ENCODE peak calls at places on chromosomes 12 and 14, in seven cellular contexts. One of them, this sample, is unnamed.

GRCh38 chr14:93757185-93757584 is 31.1 kb downstream of the PRIMA1 start:
- DNase-seq in HS-5: no peak
- DNase-seq in G401: no peak
- DNase-seq in stimulated activated CD8-positive, alpha-beta memory T cell treated with anti-CD3 and anti-CD28 coated beads, Interleukin-7, amount 100 ng/mL, for 1 hour: no peak
- DNase-seq in ovary: no peak
- DNase-seq in EL: no peak
- DNase-seq in NCI-H1048: no peak
- DNase-seq in this sample: no peak

GRCh38 chr12:21559855-21560569 is 33.9 kb downstream of the SPX start:
- DNase-seq in HS-5: peak; percentile 64
- DNase-seq in G401: no peak
- DNase-seq in stimulated activated CD8-positive, alpha-beta memory T cell treated with anti-CD3 and anti-CD28 coated beads, Interleukin-7, amount 100 ng/mL, for 1 hour: no peak
- DNase-seq in ovary: no peak
- DNase-seq in EL: peak; percentile 26
- DNase-seq in NCI-H1048: no peak
- DNase-seq in this sample: no peak

GRCh38 chr12:125882141-125882540 is 816.9 kb downstream of the AACS start:
- DNase-seq in HS-5: no peak
- DNase-seq in G401: peak; percentile 25
- DNase-seq in stimulated activated CD8-positive, alpha-beta memory T cell treated with anti-CD3 and anti-CD28 coated beads, Interleukin-7, amount 100 ng/mL, for 1 hour: no peak
- DNase-seq in ovary: no peak
- DNase-seq in EL: no peak
- DNase-seq in NCI-H1048: no peak
- DNase-seq in this sample: peak; percentile 50

GRCh38 chr14:94392510-94392935 is 4.1 kb upstream of the SERPINA1 start:
- DNase-seq in HS-5: peak; percentile 49
- DNase-seq in G401: no peak
- DNase-seq in stimulated activated CD8-positive, alpha-beta memory T cell treated with anti-CD3 and anti-CD28 coated beads, Interleukin-7, amount 100 ng/mL, for 1 hour: no peak
- DNase-seq in ovary: no peak
- DNase-seq in EL: peak; percentile 77
- DNase-seq in NCI-H1048: no peak
- DNase-seq in this sample: peak; percentile 66

GRCh38 chr12:64782181-64782580 is 23.0 kb upstream of the GNS start:
- DNase-seq in HS-5: no peak
- DNase-seq in G401: no peak
- DNase-seq in stimulated activated CD8-positive, alpha-beta memory T cell treated with anti-CD3 and anti-CD28 coated beads, Interleukin-7, amount 100 ng/mL, for 1 hour: no peak
- DNase-seq in ovary: no peak
- DNase-seq in EL: no peak
- DNase-seq in NCI-H1048: no peak
- DNase-seq in this sample: no peak

GRCh38 chr12:99111600-99111999 is 466.5 kb downstream of the APAF1 start:
- DNase-seq in HS-5: no peak
- DNase-seq in G401: peak; percentile 65
- DNase-seq in stimulated activated CD8-positive, alpha-beta memory T cell treated with anti-CD3 and anti-CD28 coated beads, Interleukin-7, amount 100 ng/mL, for 1 hour: no peak
- DNase-seq in ovary: no peak
- DNase-seq in EL: no peak
- DNase-seq in NCI-H1048: no peak
- DNase-seq in this sample: no peak

GRCh38 chr12:47772738-47773061 is 338 bp upstream of the SLC48A1 start:
- DNase-seq in HS-5: no peak
- DNase-seq in G401: no peak
- DNase-seq in stimulated activated CD8-positive, alpha-beta memory T cell treated with anti-CD3 and anti-CD28 coated beads, Interleukin-7, amount 100 ng/mL, for 1 hour: no peak
- DNase-seq in ovary: no peak
- DNase-seq in EL: no peak
- DNase-seq in NCI-H1048: no peak
- DNase-seq in this sample: no peak

GRCh38 chr12:2812290-2813213 is at the start of gene ITFG2:
- DNase-seq in HS-5: peak; percentile 96
- DNase-seq in G401: peak; percentile 100
- DNase-seq in stimulated activated CD8-positive, alpha-beta memory T cell treated with anti-CD3 and anti-CD28 coated beads, Interleukin-7, amount 100 ng/mL, for 1 hour: peak; percentile 84
- DNase-seq in ovary: peak; percentile 98
- DNase-seq in EL: peak; percentile 99
- DNase-seq in NCI-H1048: peak; percentile 94
- DNase-seq in this sample: peak; percentile 100

GRCh38 chr12:106840217-106840616 is 65.7 kb downstream of the RIC8B start:
- DNase-seq in HS-5: no peak
- DNase-seq in G401: no peak
- DNase-seq in stimulated activated CD8-positive, alpha-beta memory T cell treated with anti-CD3 and anti-CD28 coated beads, Interleukin-7, amount 100 ng/mL, for 1 hour: no peak
- DNase-seq in ovary: no peak
- DNase-seq in EL: peak; percentile 57
- DNase-seq in NCI-H1048: no peak
- DNase-seq in this sample: no peak

GRCh38 chr14:38770245-38770644 is 332.8 kb downstream of the SEC23A start:
- DNase-seq in HS-5: no peak
- DNase-seq in G401: no peak
- DNase-seq in stimulated activated CD8-positive, alpha-beta memory T cell treated with anti-CD3 and anti-CD28 coated beads, Interleukin-7, amount 100 ng/mL, for 1 hour: no peak
- DNase-seq in ovary: no peak
- DNase-seq in EL: no peak
- DNase-seq in NCI-H1048: no peak
- DNase-seq in this sample: no peak

GRCh38 chr14:50559990-50560928 is at the start of gene ATL1:
- DNase-seq in HS-5: no peak
- DNase-seq in G401: peak; percentile 93
- DNase-seq in stimulated activated CD8-positive, alpha-beta memory T cell treated with anti-CD3 and anti-CD28 coated beads, Interleukin-7, amount 100 ng/mL, for 1 hour: no peak
- DNase-seq in ovary: peak; percentile 84
- DNase-seq in EL: peak; percentile 78
- DNase-seq in NCI-H1048: no peak
- DNase-seq in this sample: peak; percentile 78

GRCh38 chr14:54730156-54730961 is 163.4 kb downstream of the SAMD4A start:
- DNase-seq in HS-5: peak; percentile 41
- DNase-seq in G401: no peak
- DNase-seq in stimulated activated CD8-positive, alpha-beta memory T cell treated with anti-CD3 and anti-CD28 coated beads, Interleukin-7, amount 100 ng/mL, for 1 hour: no peak
- DNase-seq in ovary: no peak
- DNase-seq in EL: peak; percentile 89
- DNase-seq in NCI-H1048: no peak
- DNase-seq in this sample: peak; percentile 63

GRCh38 chr12:52323416-52324067 is 2.3 kb upstream of the KRT83 start:
- DNase-seq in HS-5: no peak
- DNase-seq in G401: no peak
- DNase-seq in stimulated activated CD8-positive, alpha-beta memory T cell treated with anti-CD3 and anti-CD28 coated beads, Interleukin-7, amount 100 ng/mL, for 1 hour: no peak
- DNase-seq in ovary: peak; percentile 7
- DNase-seq in EL: no peak
- DNase-seq in NCI-H1048: no peak
- DNase-seq in this sample: no peak

GRCh38 chr12:62632521-62632920 is 165.9 kb downstream of the MON2 start:
- DNase-seq in HS-5: no peak
- DNase-seq in G401: peak; percentile 63
- DNase-seq in stimulated activated CD8-positive, alpha-beta memory T cell treated with anti-CD3 and anti-CD28 coated beads, Interleukin-7, amount 100 ng/mL, for 1 hour: no peak
- DNase-seq in ovary: peak; percentile 69
- DNase-seq in EL: peak; percentile 39
- DNase-seq in NCI-H1048: no peak
- DNase-seq in this sample: peak; percentile 66

GRCh38 chr12:54016478-54016964 is 7.7 kb downstream of the HOXC8 start:
- DNase-seq in HS-5: no peak
- DNase-seq in G401: peak; percentile 57
- DNase-seq in stimulated activated CD8-positive, alpha-beta memory T cell treated with anti-CD3 and anti-CD28 coated beads, Interleukin-7, amount 100 ng/mL, for 1 hour: no peak
- DNase-seq in ovary: no peak
- DNase-seq in EL: peak; percentile 88
- DNase-seq in NCI-H1048: peak; percentile 75
- DNase-seq in this sample: no peak

GRCh38 chr14:67994561-67994960 is 175.0 kb downstream of the RAD51B start:
- DNase-seq in HS-5: no peak
- DNase-seq in G401: no peak
- DNase-seq in stimulated activated CD8-positive, alpha-beta memory T cell treated with anti-CD3 and anti-CD28 coated beads, Interleukin-7, amount 100 ng/mL, for 1 hour: no peak
- DNase-seq in ovary: no peak
- DNase-seq in EL: no peak
- DNase-seq in NCI-H1048: no peak
- DNase-seq in this sample: no peak

GRCh38 chr12:116739381-116739887 is 1.3 kb downstream of the RNFT2 start:
- DNase-seq in HS-5: no peak
- DNase-seq in G401: no peak
- DNase-seq in stimulated activated CD8-positive, alpha-beta memory T cell treated with anti-CD3 and anti-CD28 coated beads, Interleukin-7, amount 100 ng/mL, for 1 hour: no peak
- DNase-seq in ovary: no peak
- DNase-seq in EL: no peak
- DNase-seq in NCI-H1048: no peak
- DNase-seq in this sample: no peak

GRCh38 chr12:20885552-20885951 is 75.0 kb downstream of the SLCO1B3 start:
- DNase-seq in HS-5: no peak
- DNase-seq in G401: no peak
- DNase-seq in stimulated activated CD8-positive, alpha-beta memory T cell treated with anti-CD3 and anti-CD28 coated beads, Interleukin-7, amount 100 ng/mL, for 1 hour: no peak
- DNase-seq in ovary: no peak
- DNase-seq in EL: no peak
- DNase-seq in NCI-H1048: no peak
- DNase-seq in this sample: no peak

GRCh38 chr12:111330800-111331752 is 37.8 kb downstream of the PHETA1 start:
- DNase-seq in HS-5: peak; percentile 28
- DNase-seq in G401: peak; percentile 35
- DNase-seq in stimulated activated CD8-positive, alpha-beta memory T cell treated with anti-CD3 and anti-CD28 coated beads, Interleukin-7, amount 100 ng/mL, for 1 hour: no peak
- DNase-seq in ovary: no peak
- DNase-seq in EL: peak; percentile 59
- DNase-seq in NCI-H1048: no peak
- DNase-seq in this sample: peak; percentile 23

GRCh38 chr14:58738189-58738836 is 100.6 kb downstream of the DACT1 start:
- DNase-seq in HS-5: peak; percentile 70
- DNase-seq in G401: no peak
- DNase-seq in stimulated activated CD8-positive, alpha-beta memory T cell treated with anti-CD3 and anti-CD28 coated beads, Interleukin-7, amount 100 ng/mL, for 1 hour: no peak
- DNase-seq in ovary: no peak
- DNase-seq in EL: peak; percentile 90
- DNase-seq in NCI-H1048: no peak
- DNase-seq in this sample: no peak

GRCh38 chr14:37482428-37482827 is 112.6 kb downstream of the FOXA1 start:
- DNase-seq in HS-5: no peak
- DNase-seq in G401: no peak
- DNase-seq in stimulated activated CD8-positive, alpha-beta memory T cell treated with anti-CD3 and anti-CD28 coated beads, Interleukin-7, amount 100 ng/mL, for 1 hour: no peak
- DNase-seq in ovary: no peak
- DNase-seq in EL: no peak
- DNase-seq in NCI-H1048: no peak
- DNase-seq in this sample: no peak

GRCh38 chr12:45637706-45638105 is 91.8 kb upstream of the ARID2 start:
- DNase-seq in HS-5: peak; percentile 90
- DNase-seq in G401: no peak
- DNase-seq in stimulated activated CD8-positive, alpha-beta memory T cell treated with anti-CD3 and anti-CD28 coated beads, Interleukin-7, amount 100 ng/mL, for 1 hour: no peak
- DNase-seq in ovary: no peak
- DNase-seq in EL: peak; percentile 81
- DNase-seq in NCI-H1048: no peak
- DNase-seq in this sample: no peak

GRCh38 chr12:32983968-32984367 is 87.4 kb upstream of the PKP2 start:
- DNase-seq in HS-5: no peak
- DNase-seq in G401: no peak
- DNase-seq in stimulated activated CD8-positive, alpha-beta memory T cell treated with anti-CD3 and anti-CD28 coated beads, Interleukin-7, amount 100 ng/mL, for 1 hour: no peak
- DNase-seq in ovary: no peak
- DNase-seq in EL: no peak
- DNase-seq in NCI-H1048: peak; percentile 13
- DNase-seq in this sample: no peak

GRCh38 chr12:41045509-41045908 is 142.6 kb upstream of the PDZRN4 start:
- DNase-seq in HS-5: no peak
- DNase-seq in G401: no peak
- DNase-seq in stimulated activated CD8-positive, alpha-beta memory T cell treated with anti-CD3 and anti-CD28 coated beads, Interleukin-7, amount 100 ng/mL, for 1 hour: no peak
- DNase-seq in ovary: no peak
- DNase-seq in EL: no peak
- DNase-seq in NCI-H1048: no peak
- DNase-seq in this sample: no peak

GRCh38 chr14:98594156-98594555 is 677.8 kb downstream of the BCL11B start:
- DNase-seq in HS-5: no peak
- DNase-seq in G401: no peak
- DNase-seq in stimulated activated CD8-positive, alpha-beta memory T cell treated with anti-CD3 and anti-CD28 coated beads, Interleukin-7, amount 100 ng/mL, for 1 hour: no peak
- DNase-seq in ovary: no peak
- DNase-seq in EL: no peak
- DNase-seq in NCI-H1048: no peak
- DNase-seq in this sample: peak; percentile 56

GRCh38 chr12:102425109-102426009 is 55.0 kb downstream of the IGF1 start:
- DNase-seq in HS-5: no peak
- DNase-seq in G401: no peak
- DNase-seq in stimulated activated CD8-positive, alpha-beta memory T cell treated with anti-CD3 and anti-CD28 coated beads, Interleukin-7, amount 100 ng/mL, for 1 hour: no peak
- DNase-seq in ovary: no peak
- DNase-seq in EL: no peak
- DNase-seq in NCI-H1048: no peak
- DNase-seq in this sample: no peak

GRCh38 chr12:71755146-71755892 is 656 bp downstream of the RAB21 start:
- DNase-seq in HS-5: no peak
- DNase-seq in G401: peak; percentile 41
- DNase-seq in stimulated activated CD8-positive, alpha-beta memory T cell treated with anti-CD3 and anti-CD28 coated beads, Interleukin-7, amount 100 ng/mL, for 1 hour: peak; percentile 28
- DNase-seq in ovary: peak; percentile 48
- DNase-seq in EL: peak; percentile 57
- DNase-seq in NCI-H1048: no peak
- DNase-seq in this sample: peak; percentile 43

GRCh38 chr12:27229367-27229766 is 14.7 kb upstream of the STK38L start:
- DNase-seq in HS-5: no peak
- DNase-seq in G401: no peak
- DNase-seq in stimulated activated CD8-positive, alpha-beta memory T cell treated with anti-CD3 and anti-CD28 coated beads, Interleukin-7, amount 100 ng/mL, for 1 hour: no peak
- DNase-seq in ovary: no peak
- DNase-seq in EL: no peak
- DNase-seq in NCI-H1048: no peak
- DNase-seq in this sample: peak; percentile 43

GRCh38 chr12:105083551-105084105 is 630 bp downstream of the ALDH1L2 start:
- DNase-seq in HS-5: peak; percentile 34
- DNase-seq in G401: peak; percentile 77
- DNase-seq in stimulated activated CD8-positive, alpha-beta memory T cell treated with anti-CD3 and anti-CD28 coated beads, Interleukin-7, amount 100 ng/mL, for 1 hour: no peak
- DNase-seq in ovary: peak; percentile 58
- DNase-seq in EL: peak; percentile 79
- DNase-seq in NCI-H1048: no peak
- DNase-seq in this sample: peak; percentile 43

This sample was measured in pons.